ENCODE peak calls at places on chromosomes 16 and 17, in ten cellular contexts. B is lower lobe of right lung, E is stomach, A is adrenal gland, V is fibroblast of lung, Z is lung, J is tibial nerve, O is astrocyte, M is HCT116, T is HL-60. Y is an unnamed sample.

GRCh38 chr17:19551708-19552148 is 18.1 kb downstream of the SLC47A1 start:
- DNase-seq in T (no peak), A (no peak), Z (no peak), O (no peak), M (no peak), B (no peak), J (no peak), E (no peak), V (no peak), Y (no peak)

GRCh38 chr17:40178660-40179059 is 1.4 kb downstream of the RAPGEFL1 start:
- DNase-seq in E (no peak), J (no peak), M (no peak), V (no peak), Z (no peak), O (no peak), A (no peak), B (no peak), T (no peak), Y (no peak)

GRCh38 chr16:84720180-84720579 is 20.4 kb downstream of the USP10 start:
- DNase-seq in Z (no peak), B (no peak), M (no peak), T (no peak), E (no peak), V (no peak), O (no peak), J (no peak), A (peak), Y (no peak)

GRCh38 chr17:40597168-40598020 is 32.1 kb upstream of the CCR7 start:
- DNase-seq in B (no peak), Z (no peak), A (no peak), T (no peak), M (no peak), O (no peak), V (no peak), J (no peak), E (no peak), Y (no peak)

GRCh38 chr17:41688641-41689496 is at the start of gene EIF1:
- DNase-seq in B (peak), J (peak), M (peak), E (peak), V (peak), O (peak), T (peak), A (peak), Z (peak), Y (peak)

GRCh38 chr17:64778367-64779290 is 116.5 kb upstream of the SMURF2 start:
- DNase-seq in T (no peak), B (peak), A (no peak), E (peak), V (peak), Z (no peak), J (no peak), O (no peak), M (no peak), Y (peak)

GRCh38 chr17:45019177-45019711 is 32.2 kb downstream of the DCAKD start:
- DNase-seq in J (no peak), E (peak), A (no peak), M (no peak), T (no peak), Z (no peak), V (peak), B (peak), O (no peak), Y (peak)

GRCh38 chr17:77723909-77724875 is 234.3 kb upstream of the TNRC6C start:
- DNase-seq in A (no peak), O (no peak), B (no peak), E (no peak), M (no peak), J (no peak), V (no peak), Z (no peak), T (no peak), Y (no peak)

GRCh38 chr16:85415196-85415988 is 197.7 kb upstream of the GSE1 start:
- DNase-seq in A (peak), E (no peak), J (no peak), M (no peak), T (no peak), B (peak), V (no peak), O (no peak), Z (no peak), Y (peak)

GRCh38 chr17:81120149-81120484 is 45.2 kb upstream of the PVALEF start:
- DNase-seq in V (no peak), E (no peak), Z (no peak), A (peak), O (no peak), M (no peak), T (no peak), B (no peak), J (no peak), Y (no peak)

GRCh38 chr16:10782628-10783027 is 36.0 kb downstream of the TVP23A start:
- DNase-seq in T (no peak), M (no peak), J (no peak), A (no peak), B (no peak), E (peak), Z (no peak), V (no peak), O (no peak), Y (no peak)

GRCh38 chr17:17479209-17479608 is 2.4 kb downstream of the MED9 start:
- DNase-seq in O (peak), J (no peak), B (no peak), A (no peak), V (no peak), T (no peak), M (no peak), Z (no peak), E (no peak), Y (no peak)

GRCh38 chr17:82023447-82024241 is 539 bp downstream of the LRRC45 start:
- DNase-seq in T (peak), M (no peak), Z (no peak), E (no peak), V (peak), A (no peak), B (no peak), O (no peak), J (no peak), Y (no peak)

GRCh38 chr16:30658731-30659506 is 688 bp downstream of the FBRS start:
- DNase-seq in E (peak), B (peak), T (peak), A (peak), O (peak), J (peak), M (peak), V (peak), Z (peak), Y (peak)

GRCh38 chr16:11354733-11355574 is 9.7 kb downstream of the RMI2 start:
- DNase-seq in T (peak), B (peak), E (no peak), A (no peak), J (no peak), V (peak), Z (no peak), M (no peak), O (peak), Y (no peak)

GRCh38 chr16:24850289-24850931 is 4.6 kb downstream of the SLC5A11 start:
- DNase-seq in T (no peak), O (peak), Z (no peak), M (no peak), J (no peak), V (peak), E (no peak), A (no peak), B (no peak), Y (no peak)

GRCh38 chr17:28985950-28986713 is 19.7 kb downstream of the SEZ6 start:
- DNase-seq in E (no peak), A (no peak), O (no peak), B (no peak), M (no peak), Z (no peak), J (no peak), T (no peak), V (no peak), Y (no peak)

GRCh38 chr16:880471-881171 is 80.1 kb upstream of the GNG13 start:
- DNase-seq in Z (no peak), M (no peak), B (peak), V (no peak), T (no peak), E (no peak), J (no peak), A (no peak), O (no peak), Y (no peak)

GRCh38 chr16:85425061-85425662 is 188.0 kb upstream of the GSE1 start:
- DNase-seq in J (no peak), V (no peak), T (no peak), A (no peak), M (no peak), Z (no peak), O (no peak), E (no peak), B (peak), Y (peak)

GRCh38 chr16:57591086-57591869 is 37.2 kb upstream of the ADGRG1 start:
- DNase-seq in V (peak), O (peak), M (peak), E (peak), T (peak), J (peak), A (peak), Z (peak), B (peak), Y (peak)

GRCh38 chr17:1906622-1907021 is 76.8 kb downstream of the RPA1 start:
- DNase-seq in V (no peak), B (no peak), T (no peak), E (no peak), J (no peak), Z (no peak), M (no peak), A (no peak), O (no peak), Y (no peak)

GRCh38 chr17:4587803-4588202 is 3.5 kb downstream of the SMTNL2 start:
- DNase-seq in E (no peak), O (no peak), B (no peak), V (no peak), A (no peak), T (no peak), M (no peak), Z (no peak), J (no peak), Y (no peak)

GRCh38 chr17:81203136-81203535 is 19.6 kb downstream of the CEP131 start:
- DNase-seq in T (no peak), B (no peak), O (no peak), V (no peak), A (no peak), E (no peak), J (no peak), M (no peak), Z (no peak), Y (no peak)

GRCh38 chr17:37476431-37477130 is 13.1 kb upstream of the DUSP14 start:
- DNase-seq in J (no peak), M (no peak), O (no peak), Z (no peak), V (peak), B (no peak), T (no peak), E (no peak), A (no peak), Y (no peak)

GRCh38 chr16:28867241-28867640 is 3.6 kb downstream of the SH2B1 start:
- DNase-seq in J (no peak), B (no peak), V (no peak), O (no peak), Z (no peak), A (no peak), T (no peak), E (no peak), M (no peak), Y (no peak)

GRCh38 chr16:11465675-11466074 is 120.4 kb downstream of the RMI2 start:
- DNase-seq in V (no peak), E (no peak), O (no peak), A (no peak), M (no peak), B (no peak), T (no peak), Z (no peak), J (no peak), Y (no peak)

DNA sequence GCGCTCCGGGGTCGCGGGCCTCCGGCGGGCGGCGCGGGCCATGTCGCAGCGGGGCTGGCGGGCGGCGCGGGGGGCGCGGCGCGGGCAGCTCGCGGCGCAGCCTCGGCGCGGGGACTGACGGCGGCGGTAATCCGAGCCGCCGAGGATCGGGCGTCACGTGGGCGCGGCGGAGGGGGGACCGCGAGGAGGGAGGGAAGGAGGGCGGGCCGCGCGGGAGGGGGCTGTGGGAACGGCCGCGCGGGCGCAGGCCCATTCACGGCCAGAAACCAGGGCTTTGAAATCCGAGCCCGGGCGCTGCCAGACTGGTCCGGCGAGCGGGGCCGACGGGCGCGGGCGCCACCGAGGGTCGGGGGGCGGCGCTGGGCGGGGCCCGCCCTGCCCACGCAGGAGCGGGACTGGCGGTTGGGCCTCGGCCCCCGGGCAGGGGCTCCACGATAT is at the start of gene MTSS2:
- DNase-seq in E (peak), T (peak), B (peak), J (peak), A (peak), Z (peak), O (peak), V (peak), M (peak), Y (peak)
- H3K4me3 ChIP-seq in E (peak), T (peak), B (peak), J (peak), A (peak), Z (peak), O (peak), V (peak), M (peak), Y (peak)

GRCh38 chr16:88524973-88525662 is 45.1 kb upstream of the ZC3H18 start:
- DNase-seq in Z (no peak), M (no peak), J (no peak), V (no peak), E (peak), B (no peak), T (no peak), O (no peak), A (no peak), Y (no peak)

GRCh38 chr16:88526008-88526905 is 43.9 kb upstream of the ZC3H18 start:
- DNase-seq in T (no peak), E (no peak), V (no peak), J (no peak), M (no peak), O (no peak), A (no peak), Z (no peak), B (no peak), Y (no peak)

GRCh38 chr16:88523381-88524159 is 46.6 kb upstream of the ZC3H18 start:
- DNase-seq in M (no peak), V (no peak), O (no peak), T (no peak), Z (no peak), J (no peak), A (no peak), E (no peak), B (no peak), Y (no peak)

GRCh38 chr16:88525663-88525990 is 44.6 kb upstream of the ZC3H18 start:
- DNase-seq in T (no peak), V (no peak), J (no peak), B (no peak), A (no peak), M (no peak), E (no peak), Z (no peak), O (no peak), Y (no peak)

GRCh38 chr16:88524274-88524972 is 45.8 kb upstream of the ZC3H18 start:
- DNase-seq in J (no peak), A (no peak), Z (no peak), T (no peak), V (no peak), E (peak), O (no peak), M (no peak), B (no peak), Y (no peak)
- H3K27ac ChIP-seq in J (no peak), A (no peak), Z (no peak), T (no peak), V (no peak), E (peak), O (no peak), M (no peak), B (no peak), Y (no peak)

GRCh38 chr16:12573730-12574383 is 229.8 kb downstream of the CPPED1 start:
- DNase-seq in A (no peak), V (peak), J (no peak), Z (peak), B (peak), E (peak), M (peak), T (peak), O (no peak), Y (peak)
- TF ChIP-seq CTCF in A (peak), V (peak), J (peak), Z (no peak), B (peak), E (peak), M (peak), T (peak), O (peak), Y (peak)

GRCh38 chr17:39011907-39012468 is 44.8 kb upstream of the FBXO47 start:
- DNase-seq in B (no peak), Z (no peak), A (no peak), O (no peak), E (no peak), T (no peak), J (no peak), M (no peak), V (no peak), Y (no peak)
- H3K4me3 ChIP-seq in B (no peak), Z (no peak), A (no peak), O (no peak), E (no peak), T (no peak), J (no peak), M (no peak), V (no peak), Y (no peak)

GRCh38 chr17:47928415-47928814 is 13.0 kb upstream of the PNPO start:
- DNase-seq in J (no peak), O (no peak), A (no peak), V (no peak), T (no peak), Z (no peak), E (no peak), B (no peak), M (no peak), Y (no peak)
- H3K27ac ChIP-seq in J (no peak), O (no peak), A (no peak), V (no peak), T (no peak), Z (no peak), E (no peak), B (no peak), M (no peak), Y (no peak)

GRCh38 chr17:50211249-50212120 is 10.1 kb upstream of the COL1A1 start:
- DNase-seq in A (peak), J (peak), O (peak), E (no peak), M (no peak), V (no peak), B (no peak), T (no peak), Z (no peak), Y (no peak)
- TF ChIP-seq CTCF in A (no peak), J (no peak), O (no peak), E (no peak), M (no peak), V (no peak), B (no peak), T (no peak), Z (no peak), Y (no peak)

GRCh38 chr17:7887038-7887481 is 1.5 kb upstream of the CHD3 start:
- DNase-seq in E (no peak), T (no peak), M (no peak), Z (no peak), J (no peak), A (no peak), O (no peak), V (no peak), B (no peak), Y (no peak)
- H3K4me3 ChIP-seq in E (peak), T (peak), M (peak), Z (no peak), J (peak), A (no peak), O (peak), V (peak), B (peak), Y (peak)

Y was measured in dorsolateral prefrontal cortex.